ENCODE peak calls at places on chromosomes 12 and 14, in six cellular contexts. T, A, I, M, W and Y are unnamed samples.
A peak's percentile ranks its signal among the peaks of the same experiment; 100 is the strongest.

GRCh38 chr12:1205512-1206060 is 214.6 kb downstream of the ERC1 start:
- DNase-seq in T (peak; percentile 76), A (no peak), I (no peak), M (no peak), W (no peak), Y (peak; percentile 12)

GRCh38 chr14:102693006-102693755 is 84.1 kb upstream of the TRAF3 start:
- DNase-seq in T (no peak), A (peak; percentile 38), I (no peak), M (peak; percentile 82), W (peak; percentile 13), Y (no peak)

GRCh38 chr14:55780156-55780946 is 200.3 kb downstream of the KTN1 start:
- DNase-seq in T (peak; percentile 72), A (no peak), I (peak; percentile 89), M (no peak), W (peak; percentile 74), Y (no peak)

GRCh38 chr12:30823140-30823669 is 68.5 kb upstream of the CAPRIN2 start:
- DNase-seq in T (peak; percentile 51), A (peak; percentile 72), I (no peak), M (peak; percentile 59), W (peak; percentile 74), Y (no peak)

GRCh38 chr14:103224996-103225874 is 102.0 kb downstream of the TNFAIP2 start:
- DNase-seq in T (no peak), A (no peak), I (no peak), M (no peak), W (no peak), Y (no peak)

GRCh38 chr14:55837467-55837866 is 257.5 kb downstream of the KTN1 start:
- DNase-seq in T (no peak), A (no peak), I (no peak), M (no peak), W (no peak), Y (no peak)

GRCh38 chr14:101503431-101504095 is 57.7 kb upstream of the DIO3 start:
- DNase-seq in T (no peak), A (no peak), I (no peak), M (no peak), W (no peak), Y (no peak)

GRCh38 chr14:79861111-79861510 is 350.2 kb downstream of the DIO2 start:
- DNase-seq in T (no peak), A (peak; percentile 53), I (peak; percentile 12), M (no peak), W (no peak), Y (no peak)

GRCh38 chr14:93780811-93781210 is 7.5 kb downstream of the PRIMA1 start:
- DNase-seq in T (no peak), A (no peak), I (no peak), M (no peak), W (no peak), Y (no peak)

GRCh38 chr14:31760277-31760676 is 199.1 kb downstream of the NUBPL start:
- DNase-seq in T (no peak), A (no peak), I (no peak), M (no peak), W (no peak), Y (no peak)

GRCh38 chr12:20493924-20494323 is 125.6 kb downstream of the PDE3A start:
- DNase-seq in T (peak; percentile 37), A (no peak), I (peak; percentile 32), M (no peak), W (no peak), Y (no peak)

GRCh38 chr12:70040141-70040540 is 203.1 kb upstream of the CNOT2 start:
- DNase-seq in T (peak; percentile 18), A (no peak), I (no peak), M (no peak), W (peak; percentile 12), Y (no peak)

GRCh38 chr14:59022144-59022543 is 166.3 kb upstream of the DAAM1 start:
- DNase-seq in T (peak; percentile 34), A (peak; percentile 28), I (peak; percentile 77), M (no peak), W (no peak), Y (peak; percentile 32)

GRCh38 chr12:5073838-5074237 is 30.2 kb downstream of the KCNA5 start:
- DNase-seq in T (peak; percentile 49), A (peak; percentile 77), I (no peak), M (peak; percentile 57), W (no peak), Y (peak; percentile 5)

GRCh38 chr14:55122441-55122986 is 6.5 kb upstream of the LGALS3 start:
- DNase-seq in T (no peak), A (no peak), I (peak; percentile 93), M (no peak), W (peak; percentile 81), Y (no peak)

GRCh38 chr14:66082009-66082408 is 404.2 kb upstream of the CCDC196 start:
- DNase-seq in T (no peak), A (no peak), I (no peak), M (no peak), W (no peak), Y (no peak)

GRCh38 chr12:129966086-129966640 is 62.3 kb upstream of the TMEM132D start:
- DNase-seq in T (no peak), A (peak; percentile 17), I (no peak), M (peak; percentile 69), W (no peak), Y (no peak)

GRCh38 chr12:63968685-63969084 is 124.2 kb downstream of the SRGAP1 start:
- DNase-seq in T (no peak), A (no peak), I (no peak), M (no peak), W (no peak), Y (no peak)

DNA sequence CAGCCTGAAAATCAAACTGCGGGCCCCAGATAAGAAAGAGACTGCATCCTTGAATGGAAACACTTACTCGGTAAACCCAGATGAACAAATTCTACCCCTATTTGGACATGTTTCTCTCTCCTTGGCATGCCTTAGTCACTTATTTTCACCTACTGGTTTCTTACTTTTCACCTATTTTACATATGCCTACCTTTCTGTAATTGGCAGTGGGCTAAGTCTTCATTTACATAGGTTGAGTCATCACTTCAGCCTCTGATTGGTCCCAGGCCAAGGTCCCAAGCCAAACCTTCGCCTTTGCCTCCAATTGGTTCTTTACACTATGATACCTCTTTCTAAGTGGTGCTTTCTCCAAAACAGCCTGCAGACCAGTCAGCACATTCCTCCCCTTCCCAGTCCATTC is 111.3 kb downstream of the DYRK2 start:
- DNase-seq in T (no peak), A (no peak), I (peak; percentile 47), M (no peak), W (no peak), Y (no peak)
- TF ChIP-seq EZH2phosphoT487 in T (no peak), A (no peak), I (no peak), M (no peak), W (no peak), Y (no peak)

GRCh38 chr12:57138526-57139272 is 8.7 kb downstream of the LRP1-AS start:
- DNase-seq in T (peak; percentile 77), A (no peak), I (no peak), M (no peak), W (peak; percentile 60), Y (no peak)
- TF ChIP-seq EZH2phosphoT487 in T (no peak), A (no peak), I (no peak), M (no peak), W (no peak), Y (no peak)

GRCh38 chr12:25705256-25705655 is 152.2 kb upstream of the LMNTD1 start:
- DNase-seq in T (no peak), A (no peak), I (no peak), M (no peak), W (no peak), Y (no peak)
- TF ChIP-seq EZH2phosphoT487 in T (no peak), A (no peak), I (no peak), M (no peak), W (no peak), Y (no peak)

GRCh38 chr12:88763536-88764100 is 183.3 kb upstream of the KITLG start:
- DNase-seq in T (peak; percentile 35), A (no peak), I (peak; percentile 36), M (no peak), W (no peak), Y (no peak)
- TF ChIP-seq EZH2phosphoT487 in T (no peak), A (no peak), I (no peak), M (no peak), W (no peak), Y (no peak)